ENCODE peak calls at places on chromosomes 2 and 18, in four cellular contexts. T, J, D and L are unnamed samples.
A peak's percentile ranks its signal among the peaks of the same experiment; 100 is the strongest.

GRCh38 chr2:224023188-224023587 is 15.9 kb downstream of the SERPINE2 start:
- DNase-seq in T (no peak), J (peak; percentile 2), D (no peak), L (no peak)

GRCh38 chr2:113180131-113180946 is 6.6 kb downstream of the PSD4 start:
- DNase-seq in T (peak; percentile 73), J (no peak), D (no peak), L (no peak)

GRCh38 chr2:197310271-197310939 is at the start of gene ANKRD44:
- DNase-seq in T (peak; percentile 99), J (peak; percentile 83), D (peak; percentile 94), L (peak; percentile 99)

GRCh38 chr2:240701091-240701735 is 9.5 kb downstream of the AQP12A start:
- DNase-seq in T (peak; percentile 70), J (no peak), D (no peak), L (peak; percentile 78)

GRCh38 chr2:86211033-86211795 is 12.0 kb downstream of the MRPL35 start:
- DNase-seq in T (no peak), J (no peak), D (no peak), L (no peak)

GRCh38 chr2:70902067-70902442 is 33.6 kb upstream of the ATP6V1B1 start:
- DNase-seq in T (no peak), J (no peak), D (no peak), L (no peak)

GRCh38 chr2:179005976-179006375 is 44.0 kb downstream of the CCDC141 start:
- DNase-seq in T (no peak), J (no peak), D (no peak), L (no peak)

GRCh38 chr2:21643180-21643579 is 519.4 kb downstream of the TDRD15 start:
- DNase-seq in T (no peak), J (no peak), D (no peak), L (no peak)

GRCh38 chr18:22300665-22301636 is 116.8 kb downstream of the CTAGE1 start:
- DNase-seq in T (no peak), J (no peak), D (no peak), L (no peak)

GRCh38 chr18:47602273-47602897 is 328.1 kb downstream of the SMAD2 start:
- DNase-seq in T (no peak), J (no peak), D (no peak), L (no peak)

GRCh38 chr2:150526006-150526405 is 38.5 kb upstream of the RND3 start:
- DNase-seq in T (no peak), J (no peak), D (no peak), L (no peak)

GRCh38 chr2:34096552-34097171 is 497.6 kb upstream of the FAM98A start:
- DNase-seq in T (no peak), J (peak; percentile 36), D (peak; percentile 79), L (no peak)

GRCh38 chr2:174613545-174613944 is 15.9 kb upstream of the WIPF1 start:
- DNase-seq in T (no peak), J (no peak), D (no peak), L (no peak)
- H3K4me1 ChIP-seq in T (peaks cover 75% of the 10 kb centered on the region), J (no peaks in the 10 kb centered on the region), D (no peaks in the 10 kb centered on the region), L (peaks cover 4% of the 10 kb centered on the region)

GRCh38 chr2:8534386-8534728 is 147.5 kb upstream of the ID2 start:
- DNase-seq in T (no peak), J (no peak), D (no peak), L (no peak)
- H3K27ac ChIP-seq in T (peak overlapping the region; percentile 71), J (no peak overlapping the region), D (no peak overlapping the region), L (peak overlapping the region; percentile 86)

DNA sequence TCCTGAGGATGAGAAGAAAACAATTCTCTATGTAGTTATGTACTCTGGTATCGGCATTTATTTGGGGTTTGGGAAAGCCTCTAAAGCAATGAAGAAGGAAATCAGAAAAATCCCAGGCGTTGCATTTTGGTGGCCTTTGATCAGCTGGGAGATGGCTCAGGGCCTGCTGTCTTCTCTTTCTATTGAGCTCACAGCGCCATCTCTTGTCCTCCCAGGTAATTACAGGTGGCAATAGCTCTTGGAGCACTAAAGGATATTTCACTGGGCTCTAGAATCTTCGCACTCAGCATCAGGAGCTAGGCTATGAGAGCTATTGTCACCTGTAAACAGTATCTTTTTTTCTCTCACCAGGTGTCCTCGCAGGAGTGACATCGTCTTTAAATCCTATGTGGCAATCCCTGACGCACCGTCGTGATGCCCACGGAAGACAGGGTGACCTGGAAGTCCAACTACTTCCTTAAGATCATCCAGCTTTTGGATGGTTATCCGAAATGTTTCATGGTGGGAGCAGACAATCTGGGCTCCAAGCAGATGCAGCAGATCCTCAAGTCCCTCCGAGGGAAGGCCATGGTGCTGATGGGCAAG is 76.1 kb upstream of the PMAIP1 start:
- DNase-seq in T (no peak), J (peak; percentile 83), D (peak; percentile 89), L (no peak)
- TF ChIP-seq CTCF in T (peak; percentile 60), J (peak; percentile 94), D (peak; percentile 95), L (peak; percentile 49)

GRCh38 chr2:42843611-42844010 is 51.2 kb upstream of the HAAO start:
- DNase-seq in T (peak; percentile 4), J (no peak), D (peak; percentile 31), L (no peak)
- H3K4me1 ChIP-seq in T (no peaks in the 10 kb centered on the region), J (no peaks in the 10 kb centered on the region), D (peaks cover 19% of the 10 kb centered on the region), L (peaks cover 6% of the 10 kb centered on the region)

GRCh38 chr2:62741127-62741526 is 35.6 kb downstream of the EHBP1 start:
- DNase-seq in T (no peak), J (no peak), D (no peak), L (no peak)

GRCh38 chr2:62733546-62733945 is 28.0 kb downstream of the EHBP1 start:
- DNase-seq in T (no peak), J (no peak), D (no peak), L (no peak)

GRCh38 chr2:62738981-62739936 is 33.7 kb downstream of the EHBP1 start:
- DNase-seq in T (no peak), J (no peak), D (no peak), L (no peak)

GRCh38 chr2:62740221-62740620 is 34.7 kb downstream of the EHBP1 start:
- DNase-seq in T (no peak), J (no peak), D (no peak), L (no peak)

GRCh38 chr2:62736899-62737559 is 31.5 kb downstream of the EHBP1 start:
- DNase-seq in T (no peak), J (no peak), D (peak; percentile 76), L (no peak)
- H3K27ac ChIP-seq in T (no peak overlapping the region), J (peak overlapping the region; percentile 51), D (peak overlapping the region; percentile 97), L (no peak overlapping the region)

GRCh38 chr2:110116033-110116710 is 550 bp upstream of the MALL start:
- DNase-seq in T (no peak), J (peak; percentile 71), D (peak; percentile 53), L (no peak)

GRCh38 chr2:110115291-110116032 is at the start of gene MALL:
- DNase-seq in T (no peak), J (peak; percentile 51), D (peak; percentile 54), L (peak; percentile 84)

GRCh38 chr2:110114801-110115200 is 821 bp downstream of the MALL start:
- DNase-seq in T (no peak), J (no peak), D (no peak), L (no peak)

DNA sequence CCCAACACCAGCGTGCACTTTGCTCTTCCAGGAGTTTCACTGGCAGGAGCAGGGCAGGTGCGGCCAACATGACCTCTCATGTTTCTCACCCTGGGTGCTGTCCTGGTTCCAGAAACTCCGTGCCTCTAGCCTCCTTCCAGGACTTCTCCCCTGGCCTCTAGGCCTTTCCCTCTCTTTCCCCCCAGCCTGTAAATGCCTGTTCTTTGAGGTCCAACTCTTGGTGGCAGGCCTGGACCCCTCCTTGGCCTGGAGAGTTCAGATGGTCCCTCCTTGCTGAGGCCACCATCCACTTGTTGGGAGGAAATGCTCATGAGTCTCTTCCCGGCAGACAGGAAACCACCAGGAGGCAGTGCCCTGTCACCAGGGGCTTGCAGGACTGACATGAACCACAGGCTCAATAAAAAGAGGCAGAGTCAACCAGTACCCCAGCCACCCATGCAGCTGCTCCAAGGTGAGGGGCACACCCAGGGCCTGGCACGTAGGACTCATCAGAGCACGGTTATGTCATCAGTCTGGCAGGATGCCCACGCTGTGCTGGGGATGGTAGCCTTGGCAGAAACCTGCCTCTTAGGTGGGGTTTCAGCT is 1.5 kb downstream of the MALL start:
- DNase-seq in T (no peak), J (no peak), D (no peak), L (peak; percentile 76)
- TF ChIP-seq CTCF in T (no peak), J (peak; percentile 28), D (no peak), L (no peak)

GRCh38 chr2:190581997-190582396 is 47.5 kb upstream of the NEMP2 start:
- DNase-seq in T (no peak), J (no peak), D (no peak), L (no peak)
- H3K4me1 ChIP-seq in T (peaks cover 11% of the 10 kb centered on the region), J (no peaks in the 10 kb centered on the region), D (no peaks in the 10 kb centered on the region), L (peaks cover 8% of the 10 kb centered on the region)

DNA sequence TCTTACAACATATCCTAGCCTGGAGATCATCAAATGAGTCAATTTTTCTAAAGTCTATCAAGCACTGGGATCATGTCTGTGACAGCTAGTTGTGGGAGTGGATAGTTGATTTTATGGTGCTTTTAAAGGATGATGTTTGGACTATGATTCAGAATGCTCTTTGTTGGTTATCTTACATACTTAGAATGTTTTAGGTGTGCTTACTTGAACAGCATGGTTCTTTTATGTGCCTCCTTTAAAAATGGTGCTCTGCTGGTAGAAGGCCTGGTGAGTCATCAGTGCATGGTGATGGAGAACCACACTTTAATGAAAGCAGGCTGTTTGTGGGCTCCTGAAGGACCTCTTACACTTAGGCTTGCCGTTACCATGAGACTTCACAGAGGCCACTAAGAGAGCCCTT is 682.7 kb upstream of the FANCL start:
- DNase-seq in T (no peak), J (no peak), D (no peak), L (no peak)
- H3K27ac ChIP-seq in T (no peak overlapping the region), J (no peak overlapping the region), D (no peak overlapping the region), L (no peak overlapping the region)

GRCh38 chr2:144460981-144461766 is 58.7 kb downstream of the ZEB2 start:
- DNase-seq in T (no peak), J (no peak), D (no peak), L (no peak)
- TF ChIP-seq CTCF in T (no peak), J (no peak), D (no peak), L (no peak)